ENCODE peak calls at places on chromosomes 11 and 22, in seven cellular contexts. R is NCI-H226; S is neural crest cell; J is HS-27A; M is CD8-positive, alpha-beta memory T cell; H is adrenal gland; U is left ventricle myocardium superior. V is an unnamed sample.
A peak's percentile ranks its signal among the peaks of the same experiment; 100 is the strongest.

GRCh38 chr11:75777461-75778110 is 9.0 kb downstream of the DGAT2 start:
- DNase-seq in J (no peak), U (no peak), R (no peak), H (no peak), M (no peak), S (no peak), V (no peak)

GRCh38 chr11:93845181-93846092 is 5.0 kb downstream of the VSTM5 start:
- DNase-seq in J (no peak), M (no peak), R (peak; percentile 52), U (no peak), H (no peak), S (no peak), V (no peak)

GRCh38 chr11:117185739-117186430 is 7.3 kb downstream of the SIDT2 start:
- DNase-seq in R (no peak), S (no peak), M (no peak), U (no peak), J (no peak), H (no peak), V (peak; percentile 14)

GRCh38 chr11:2461253-2462091 is 16.7 kb downstream of the KCNQ1 start:
- DNase-seq in J (no peak), M (no peak), H (peak; percentile 88), R (no peak), S (no peak), U (peak; percentile 74), V (no peak)

GRCh38 chr11:117259417-117259816 is 26.9 kb downstream of the RNF214 start:
- DNase-seq in S (no peak), M (no peak), J (no peak), R (peak; percentile 61), H (no peak), U (no peak), V (no peak)

GRCh38 chr22:49975543-49976389 is 15.2 kb downstream of the PIM3 start:
- DNase-seq in M (no peak), H (no peak), U (peak; percentile 24), R (no peak), J (no peak), S (peak; percentile 9), V (peak; percentile 49)

GRCh38 chr22:38124236-38124974 is 13.9 kb upstream of the BAIAP2L2 start:
- DNase-seq in H (no peak), S (no peak), U (no peak), J (no peak), M (no peak), R (no peak), V (peak; percentile 52)

GRCh38 chr11:62324738-62325556 is 12.3 kb upstream of the ASRGL1 start:
- DNase-seq in S (peak; percentile 50), J (peak; percentile 8), M (peak; percentile 43), R (no peak), U (peak; percentile 63), H (peak; percentile 40), V (no peak)

GRCh38 chr22:30705710-30706651 is 11.3 kb downstream of the OSBP2 start:
- DNase-seq in M (no peak), S (no peak), R (no peak), J (peak; percentile 20), U (no peak), H (peak; percentile 72), V (no peak)

GRCh38 chr22:20239063-20239950 is 28.8 kb downstream of the RTN4R start:
- DNase-seq in R (no peak), H (no peak), M (no peak), U (peak; percentile 67), J (no peak), S (no peak), V (no peak)

GRCh38 chr11:102794382-102794781 is 3.6 kb downstream of the MMP1 start:
- DNase-seq in H (no peak), U (no peak), J (no peak), R (no peak), M (no peak), S (no peak), V (no peak)

GRCh38 chr22:47090591-47091240 is 328.3 kb downstream of the TBC1D22A start:
- DNase-seq in R (no peak), J (no peak), S (no peak), U (no peak), M (no peak), H (peak; percentile 50), V (no peak)

GRCh38 chr11:112837162-112837826 is 123.9 kb upstream of the NCAM1 start:
- DNase-seq in S (no peak), H (peak; percentile 21), M (no peak), J (no peak), U (peak; percentile 39), R (no peak), V (no peak)

GRCh38 chr22:32469799-32470212 is 4.8 kb upstream of the FBXO7 start:
- DNase-seq in J (no peak), S (no peak), R (peak; percentile 19), U (no peak), H (peak; percentile 76), M (no peak), V (no peak)

GRCh38 chr22:42080287-42080686 is 787 bp downstream of the SMDT1 start:
- DNase-seq in H (peak; percentile 77), R (no peak), S (no peak), U (no peak), J (no peak), M (no peak), V (peak; percentile 32)

GRCh38 chr11:1131033-1131911 is 26.5 kb upstream of the MUC5AC start:
- DNase-seq in R (no peak), M (no peak), U (no peak), S (no peak), H (no peak), J (no peak), V (peak; percentile 42)

GRCh38 chr11:90722552-90723190 is 499.8 kb upstream of the CHORDC1 start:
- DNase-seq in J (no peak), R (peak; percentile 41), M (no peak), H (no peak), U (no peak), S (no peak), V (no peak)

GRCh38 chr11:119671561-119672015 is 57.4 kb downstream of the NECTIN1 start:
- DNase-seq in R (no peak), H (no peak), J (no peak), U (peak; percentile 70), M (no peak), S (no peak), V (no peak)

GRCh38 chr11:75154646-75155569 is 4.0 kb downstream of the SLCO2B1 start:
- DNase-seq in H (no peak), J (no peak), S (no peak), M (no peak), U (peak; percentile 63), R (no peak), V (no peak)

GRCh38 chr11:102343789-102344188 is 3.2 kb upstream of the BIRC2 start:
- DNase-seq in S (no peak), M (no peak), J (no peak), H (no peak), R (no peak), U (no peak), V (no peak)

GRCh38 chr11:2886191-2886894 is 768 bp upstream of the CDKN1C start:
- DNase-seq in S (peak; percentile 63), M (no peak), U (peak; percentile 72), J (no peak), H (peak; percentile 33), R (no peak), V (no peak)

GRCh38 chr11:122871302-122871701 is 11.3 kb upstream of the JHY start:
- DNase-seq in S (no peak), J (no peak), R (no peak), H (no peak), U (no peak), M (no peak), V (no peak)

GRCh38 chr11:10628506-10629236 is 60.2 kb upstream of the LYVE1 start:
- DNase-seq in R (no peak), U (no peak), M (no peak), S (no peak), H (no peak), J (no peak), V (no peak)

GRCh38 chr22:47125603-47126002 is 363.2 kb downstream of the TBC1D22A start:
- DNase-seq in M (no peak), H (no peak), S (no peak), J (no peak), U (no peak), R (no peak), V (no peak)

GRCh38 chr22:40757071-40757470 is 62.1 kb downstream of the SLC25A17 start:
- DNase-seq in U (no peak), H (no peak), J (no peak), R (peak; percentile 56), S (no peak), M (no peak), V (no peak)

GRCh38 chr22:49515486-49515885 is 312.2 kb downstream of the BRD1 start:
- DNase-seq in R (no peak), M (no peak), J (no peak), U (no peak), H (no peak), S (no peak), V (peak; percentile 2)

GRCh38 chr11:127411283-127411682 is 410.7 kb upstream of the KIRREL3 start:
- DNase-seq in R (no peak), J (no peak), M (no peak), S (no peak), H (no peak), U (no peak), V (no peak)

GRCh38 chr11:71340076-71340606 is 87.8 kb upstream of the SHANK2 start:
- DNase-seq in M (no peak), S (no peak), R (no peak), J (no peak), U (no peak), H (no peak), V (no peak)

GRCh38 chr11:66909181-66909580 is 49.0 kb downstream of the PC start:
- DNase-seq in M (no peak), H (peak; percentile 56), S (no peak), R (no peak), U (no peak), J (no peak), V (no peak)

GRCh38 chr11:94120946-94121345 is 7.7 kb upstream of the PANX1 start:
- DNase-seq in J (no peak), S (no peak), H (no peak), U (no peak), R (no peak), M (no peak), V (no peak)

GRCh38 chr11:112558691-112559090 is 298.0 kb upstream of the PLET1 start:
- DNase-seq in H (no peak), J (peak; percentile 51), R (no peak), U (no peak), S (no peak), M (no peak), V (no peak)

GRCh38 chr22:30206964-30207363 is 39.6 kb downstream of the LIF start:
- DNase-seq in R (peak; percentile 93), M (no peak), S (no peak), J (peak; percentile 91), H (peak; percentile 79), U (peak; percentile 38), V (peak; percentile 67)

GRCh38 chr22:50008151-50009040 is 4.2 kb downstream of the IL17REL start:
- DNase-seq in R (no peak), U (no peak), S (no peak), J (no peak), M (no peak), H (no peak), V (no peak)

GRCh38 chr22:29251981-29252978 is 15.5 kb downstream of the RHBDD3 start:
- DNase-seq in M (no peak), S (no peak), H (no peak), J (no peak), U (no peak), R (no peak), V (no peak)

GRCh38 chr11:75342231-75342918 is 9.1 kb downstream of the ARRB1 start:
- DNase-seq in R (no peak), U (peak; percentile 31), M (no peak), H (no peak), S (no peak), J (no peak), V (no peak)

GRCh38 chr11:106160494-106160893 is 83.0 kb downstream of the AASDHPPT start:
- DNase-seq in J (no peak), U (no peak), H (no peak), S (no peak), M (no peak), R (no peak), V (no peak)

GRCh38 chr11:80155412-80156017 is 714.7 kb upstream of the TENM4 start:
- DNase-seq in U (no peak), J (peak; percentile 31), M (no peak), S (peak; percentile 6), R (peak; percentile 28), H (peak; percentile 4), V (no peak)

GRCh38 chr11:126419801-126420729 is 64.6 kb downstream of the ST3GAL4 start:
- DNase-seq in J (no peak), M (no peak), S (no peak), U (peak; percentile 29), R (no peak), H (no peak), V (no peak)